ENCODE peak calls at places on chromosome 1, in seven cellular contexts. H is fibroblast of lung, X is breast epithelium, N is nephron progenitor cell, K is GM10248, Q is fibroblast of villous mesenchyme, V is fibroblast of pulmonary artery. G is an unnamed sample.
A peak's percentile ranks its signal among the peaks of the same experiment; 100 is the strongest.

GRCh38 chr1:10823000-10823401 is 26.6 kb upstream of the CASZ1 start:
- DNase-seq in Q (no peak), X (no peak), K (no peak), N (no peak), V (no peak), H (peak; percentile 12), G (peak; percentile 93)

GRCh38 chr1:94783342-94784264 is 36.6 kb upstream of the SLC44A3 start:
- DNase-seq in N (no peak), K (no peak), V (peak; percentile 87), Q (peak; percentile 90), X (peak; percentile 92), H (peak; percentile 96), G (peak; percentile 87)

GRCh38 chr1:165403835-165404482 is 41.0 kb downstream of the RXRG start:
- DNase-seq in X (no peak), Q (peak; percentile 7), V (peak; percentile 8), K (peak; percentile 46), H (peak; percentile 2), N (peak; percentile 50), G (peak; percentile 65)

GRCh38 chr1:207454046-207454964 is at the start of gene CR2:
- DNase-seq in Q (no peak), N (peak; percentile 63), X (peak; percentile 19), K (peak; percentile 83), H (no peak), V (no peak), G (peak; percentile 72)

GRCh38 chr1:955439-955838 is 3.6 kb downstream of the NOC2L start:
- DNase-seq in X (no peak), Q (no peak), H (no peak), K (no peak), V (no peak), N (no peak), G (no peak)

GRCh38 chr1:153842006-153842471 is 66.8 kb downstream of the SLC27A3 start:
- DNase-seq in K (peak; percentile 43), N (no peak), X (no peak), H (no peak), V (no peak), Q (peak; percentile 16), G (peak; percentile 18)

GRCh38 chr1:12436817-12437599 is 181.0 kb downstream of the DHRS3 start:
- DNase-seq in X (no peak), Q (peak; percentile 43), K (no peak), N (no peak), V (peak; percentile 46), H (peak; percentile 60), G (peak; percentile 90)

GRCh38 chr1:39102537-39103320 is 76.6 kb downstream of the NDUFS5 start:
- DNase-seq in N (peak; percentile 26), V (peak; percentile 86), H (peak; percentile 87), X (peak; percentile 48), K (peak; percentile 75), Q (peak; percentile 90), G (peak; percentile 82)

GRCh38 chr1:37243368-37244082 is 209.2 kb upstream of the GRIK3 start:
- DNase-seq in V (no peak), X (no peak), Q (no peak), N (no peak), H (no peak), K (no peak), G (no peak)

GRCh38 chr1:6918908-6919511 is 133.8 kb downstream of the CAMTA1 start:
- DNase-seq in V (no peak), Q (no peak), X (no peak), N (no peak), H (no peak), K (no peak), G (no peak)

GRCh38 chr1:41901551-41901950 is 17.2 kb downstream of the HIVEP3 start:
- DNase-seq in X (no peak), K (no peak), V (no peak), H (no peak), Q (no peak), N (no peak), G (no peak)

GRCh38 chr1:207284209-207284892 is 37.1 kb upstream of the CD55 start:
- DNase-seq in N (no peak), V (no peak), Q (peak; percentile 64), H (no peak), X (no peak), K (no peak), G (no peak)

GRCh38 chr1:207286747-207287528 is 34.5 kb upstream of the CD55 start:
- DNase-seq in H (no peak), N (no peak), Q (peak; percentile 39), V (no peak), K (no peak), X (no peak), G (no peak)

GRCh38 chr1:109477821-109478220 is 5.9 kb upstream of the ATXN7L2 start:
- DNase-seq in H (no peak), N (no peak), V (no peak), X (no peak), Q (no peak), K (no peak), G (no peak)

GRCh38 chr1:240021709-240022108 is 70.0 kb upstream of the FMN2 start:
- DNase-seq in X (no peak), H (no peak), Q (no peak), K (no peak), V (no peak), N (no peak), G (no peak)

GRCh38 chr1:110726755-110727154 is 52.0 kb upstream of the KCNA3 start:
- DNase-seq in V (no peak), X (no peak), Q (no peak), N (no peak), H (no peak), K (peak; percentile 79), G (no peak)

GRCh38 chr1:113904292-113904673 is 316 bp downstream of the AP4B1 start:
- DNase-seq in Q (no peak), N (no peak), X (no peak), H (no peak), V (no peak), K (no peak), G (no peak)

GRCh38 chr1:64043328-64043727 is 160.1 kb upstream of the UBE2U start:
- DNase-seq in V (peak; percentile 46), X (no peak), N (no peak), H (peak; percentile 69), Q (no peak), K (no peak), G (peak; percentile 18)

GRCh38 chr1:18060331-18060730 is 47.3 kb upstream of the IGSF21 start:
- DNase-seq in X (no peak), H (no peak), Q (no peak), V (no peak), K (no peak), N (no peak), G (no peak)

GRCh38 chr1:94463765-94464330 is 45.7 kb downstream of the ABCD3 start:
- DNase-seq in Q (peak; percentile 69), V (peak; percentile 77), X (no peak), H (peak; percentile 59), K (peak; percentile 22), N (no peak), G (peak; percentile 60)

GRCh38 chr1:107419003-107419402 is 278.2 kb downstream of the NTNG1 start:
- DNase-seq in H (no peak), V (no peak), Q (no peak), N (no peak), K (no peak), X (no peak), G (no peak)

GRCh38 chr1:186479162-186479561 is 18.2 kb upstream of the PDC start:
- DNase-seq in V (no peak), N (no peak), X (no peak), K (no peak), Q (no peak), H (no peak), G (no peak)

DNA sequence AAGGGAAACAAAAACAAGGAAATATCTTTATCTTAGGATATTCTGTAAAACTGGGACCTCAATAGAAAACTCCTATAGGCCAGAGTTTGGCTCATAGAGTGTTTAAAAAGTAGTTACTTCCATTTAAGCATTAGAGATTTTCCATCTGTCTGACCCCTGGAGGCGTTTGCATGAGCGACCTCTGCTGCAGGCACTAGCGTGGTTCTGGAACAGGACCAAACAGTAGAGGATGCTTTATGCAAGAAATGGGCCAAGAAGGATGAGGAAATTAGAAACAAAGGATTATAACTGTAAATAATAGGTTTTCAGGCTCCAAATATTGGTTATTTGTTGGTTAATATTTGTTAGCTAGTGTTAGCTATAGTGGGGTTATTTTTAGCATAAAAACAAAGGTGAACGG is 5.7 kb downstream of the ZBTB40 start:
- DNase-seq in X (no peak), K (no peak), Q (peak; percentile 70), V (peak; percentile 62), H (peak; percentile 82), N (no peak), G (no peak)
- TF ChIP-seq CTCF in X (no peak), K (no peak), Q (peak; percentile 29), V (peak; percentile 33), H (peak; percentile 6), N (no peak), G (no peak)

DNA sequence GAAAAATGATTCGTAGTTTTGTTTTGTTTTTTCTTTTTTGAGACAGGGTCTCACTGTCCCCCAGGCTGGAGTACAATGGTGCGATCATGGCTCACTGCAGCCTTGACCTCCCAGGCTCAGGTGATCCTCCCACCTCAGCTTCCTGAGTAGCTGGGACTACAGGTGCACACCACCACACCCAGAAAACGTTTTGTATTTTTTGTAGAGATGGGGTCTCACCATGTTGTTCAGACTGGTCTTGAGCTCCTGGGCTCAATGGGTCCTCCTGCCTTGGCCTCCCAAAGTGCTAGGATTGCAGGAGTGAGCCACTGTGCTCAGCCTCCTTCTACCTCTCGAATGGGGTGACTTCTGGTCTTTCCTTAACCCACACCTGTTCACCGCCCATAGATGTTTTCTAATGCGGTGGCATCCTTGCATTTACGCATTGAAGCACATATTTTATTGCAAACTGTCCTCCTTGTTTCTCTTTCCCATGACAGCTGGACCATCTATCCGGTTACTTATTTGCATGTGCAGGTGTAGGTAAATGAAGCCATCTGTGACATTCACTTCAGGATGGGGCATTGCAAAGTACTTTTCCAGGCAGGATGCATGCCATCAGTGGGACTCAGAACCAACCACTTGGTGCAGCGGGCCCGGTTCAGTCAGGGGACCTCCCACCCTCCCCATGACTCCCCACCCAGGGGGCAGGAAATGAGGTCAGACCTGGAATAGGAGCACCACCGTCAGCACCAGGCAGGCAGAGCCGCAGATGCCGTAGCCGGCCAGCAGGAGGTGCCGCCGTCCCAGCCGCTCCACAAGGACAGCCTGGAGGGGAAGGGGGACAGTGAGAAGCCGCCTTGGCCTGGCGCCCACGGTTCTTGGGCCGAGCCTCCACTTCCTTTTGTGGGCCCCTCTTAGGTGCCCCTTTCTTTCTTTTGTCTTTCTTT is 16.5 kb downstream of the SLC2A7 start:
- DNase-seq in H (peak; percentile 11), X (no peak), V (peak; percentile 43), K (peak; percentile 66), N (peak; percentile 60), Q (peak; percentile 34), G (peak; percentile 28)
- TF ChIP-seq CTCF in H (peak; percentile 43), X (no peak), V (peak; percentile 68), K (peak; percentile 69), N (peak; percentile 62), Q (peak; percentile 72), G (peak; percentile 44)

GRCh38 chr1:234607091-234608025 is 2.6 kb downstream of the IRF2BP2 start:
- DNase-seq in K (no peak), X (no peak), H (no peak), Q (peak; percentile 59), N (peak; percentile 20), V (peak; percentile 70), G (peak; percentile 83)
- TF ChIP-seq CTCF in K (no peak), X (peak; percentile 20), H (no peak), Q (no peak), N (no peak), V (peak; percentile 20), G (no peak)

DNA sequence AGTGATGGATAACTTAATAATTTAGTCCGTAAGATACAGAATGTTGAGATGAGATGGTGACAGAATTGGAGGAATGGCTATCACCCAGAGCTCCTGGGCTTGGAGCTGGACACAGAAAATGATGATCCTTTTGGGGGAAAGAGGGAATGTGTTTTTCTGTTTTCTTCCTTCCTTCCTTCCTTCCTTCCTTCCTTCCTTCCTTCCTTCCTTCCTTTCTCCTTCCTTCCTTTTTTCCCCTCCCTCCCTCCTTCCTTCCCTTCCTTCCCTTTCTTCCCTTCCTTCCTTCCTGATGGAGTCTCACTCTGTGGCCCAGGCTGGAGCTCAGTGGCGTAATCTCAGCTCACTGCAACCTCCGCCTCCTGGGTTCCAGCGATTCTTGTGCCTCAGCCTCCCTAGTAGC is 2.8 kb upstream of the GPR137B start:
- DNase-seq in H (no peak), X (no peak), K (no peak), N (no peak), Q (no peak), V (no peak), G (no peak)
- TF ChIP-seq CTCF in H (no peak), X (no peak), K (no peak), N (no peak), Q (no peak), V (no peak), G (no peak)

G was measured in MCF 10A.